ENCODE peak calls at places on chromosomes 12 and 14, in seven cellular contexts. One of them, this sample, is unnamed.

GRCh38 chr14:33364536-33364935 is 425.9 kb downstream of the NPAS3 start:
- DNase-seq in H7: no peak
- DNase-seq in stimulated activated CD8-positive, alpha-beta memory T cell treated with anti-CD3 and anti-CD28 coated beads, Interleukin-4, amount 100 ng/mL, for 24 hours: no peak
- DNase-seq in left cardiac atrium: no peak
- DNase-seq in EL: no peak
- DNase-seq in LoVo: no peak
- DNase-seq in astrocyte: no peak
- DNase-seq in this sample: no peak

GRCh38 chr14:101109981-101110728 is 206.6 kb upstream of the RTL1 start:
- DNase-seq in H7: no peak
- DNase-seq in stimulated activated CD8-positive, alpha-beta memory T cell treated with anti-CD3 and anti-CD28 coated beads, Interleukin-4, amount 100 ng/mL, for 24 hours: no peak
- DNase-seq in left cardiac atrium: no peak
- DNase-seq in EL: no peak
- DNase-seq in LoVo: no peak
- DNase-seq in astrocyte: no peak
- DNase-seq in this sample: no peak

GRCh38 chr12:130872179-130873096 is 572 bp downstream of the RAN start:
- DNase-seq in H7: peak; percentile 81
- DNase-seq in stimulated activated CD8-positive, alpha-beta memory T cell treated with anti-CD3 and anti-CD28 coated beads, Interleukin-4, amount 100 ng/mL, for 24 hours: peak; percentile 23
- DNase-seq in left cardiac atrium: peak; percentile 44
- DNase-seq in EL: peak; percentile 29
- DNase-seq in LoVo: peak; percentile 16
- DNase-seq in astrocyte: peak; percentile 48
- DNase-seq in this sample: no peak

GRCh38 chr12:104802198-104802597 is 155.9 kb downstream of the SLC41A2 start:
- DNase-seq in H7: no peak
- DNase-seq in stimulated activated CD8-positive, alpha-beta memory T cell treated with anti-CD3 and anti-CD28 coated beads, Interleukin-4, amount 100 ng/mL, for 24 hours: no peak
- DNase-seq in left cardiac atrium: no peak
- DNase-seq in EL: peak; percentile 19
- DNase-seq in LoVo: no peak
- DNase-seq in astrocyte: peak; percentile 70
- DNase-seq in this sample: no peak

GRCh38 chr12:118332511-118332910 is 40.2 kb downstream of the TAOK3 start:
- DNase-seq in H7: no peak
- DNase-seq in stimulated activated CD8-positive, alpha-beta memory T cell treated with anti-CD3 and anti-CD28 coated beads, Interleukin-4, amount 100 ng/mL, for 24 hours: no peak
- DNase-seq in left cardiac atrium: no peak
- DNase-seq in EL: no peak
- DNase-seq in LoVo: no peak
- DNase-seq in astrocyte: peak; percentile 22
- DNase-seq in this sample: peak; percentile 52

GRCh38 chr12:103422328-103422727 is 73.4 kb downstream of the C12orf42 start:
- DNase-seq in H7: no peak
- DNase-seq in stimulated activated CD8-positive, alpha-beta memory T cell treated with anti-CD3 and anti-CD28 coated beads, Interleukin-4, amount 100 ng/mL, for 24 hours: no peak
- DNase-seq in left cardiac atrium: no peak
- DNase-seq in EL: no peak
- DNase-seq in LoVo: no peak
- DNase-seq in astrocyte: no peak
- DNase-seq in this sample: no peak

GRCh38 chr12:110906516-110906915 is 13.9 kb downstream of the MYL2 start:
- DNase-seq in H7: no peak
- DNase-seq in stimulated activated CD8-positive, alpha-beta memory T cell treated with anti-CD3 and anti-CD28 coated beads, Interleukin-4, amount 100 ng/mL, for 24 hours: no peak
- DNase-seq in left cardiac atrium: no peak
- DNase-seq in EL: no peak
- DNase-seq in LoVo: no peak
- DNase-seq in astrocyte: no peak
- DNase-seq in this sample: no peak

GRCh38 chr12:52826611-52827498 is 7.3 kb downstream of the KRT79 start:
- DNase-seq in H7: no peak
- DNase-seq in stimulated activated CD8-positive, alpha-beta memory T cell treated with anti-CD3 and anti-CD28 coated beads, Interleukin-4, amount 100 ng/mL, for 24 hours: no peak
- DNase-seq in left cardiac atrium: no peak
- DNase-seq in EL: no peak
- DNase-seq in LoVo: no peak
- DNase-seq in astrocyte: no peak
- DNase-seq in this sample: no peak

GRCh38 chr12:121461048-121461447 is 61.1 kb downstream of the RNF34 start:
- DNase-seq in H7: no peak
- DNase-seq in stimulated activated CD8-positive, alpha-beta memory T cell treated with anti-CD3 and anti-CD28 coated beads, Interleukin-4, amount 100 ng/mL, for 24 hours: no peak
- DNase-seq in left cardiac atrium: no peak
- DNase-seq in EL: no peak
- DNase-seq in LoVo: no peak
- DNase-seq in astrocyte: no peak
- DNase-seq in this sample: no peak

GRCh38 chr12:123269395-123269892 is 2.2 kb downstream of the CDK2AP1 start:
- DNase-seq in H7: peak; percentile 95
- DNase-seq in stimulated activated CD8-positive, alpha-beta memory T cell treated with anti-CD3 and anti-CD28 coated beads, Interleukin-4, amount 100 ng/mL, for 24 hours: no peak
- DNase-seq in left cardiac atrium: peak; percentile 81
- DNase-seq in EL: peak; percentile 70
- DNase-seq in LoVo: no peak
- DNase-seq in astrocyte: peak; percentile 65
- DNase-seq in this sample: peak; percentile 61

GRCh38 chr14:32826404-32827082 is 112.1 kb upstream of the NPAS3 start:
- DNase-seq in H7: peak; percentile 22
- DNase-seq in stimulated activated CD8-positive, alpha-beta memory T cell treated with anti-CD3 and anti-CD28 coated beads, Interleukin-4, amount 100 ng/mL, for 24 hours: no peak
- DNase-seq in left cardiac atrium: no peak
- DNase-seq in EL: no peak
- DNase-seq in LoVo: no peak
- DNase-seq in astrocyte: peak; percentile 23
- DNase-seq in this sample: no peak

GRCh38 chr12:127070512-127071157 is 1196.3 kb upstream of the TMEM132C start:
- DNase-seq in H7: no peak
- DNase-seq in stimulated activated CD8-positive, alpha-beta memory T cell treated with anti-CD3 and anti-CD28 coated beads, Interleukin-4, amount 100 ng/mL, for 24 hours: no peak
- DNase-seq in left cardiac atrium: no peak
- DNase-seq in EL: no peak
- DNase-seq in LoVo: no peak
- DNase-seq in astrocyte: no peak
- DNase-seq in this sample: no peak

This sample was measured in IMR-90.